ENCODE peak calls at places on chromosomes 1 and 21, in eight cellular contexts. V, D, I, F, T, R, N and P are unnamed samples.

GRCh38 chr1:172496678-172497077 is 36.3 kb upstream of the SUCO start:
- DNase-seq in V (no peak), D (peak), I (no peak), F (no peak), T (no peak), R (no peak), N (no peak), P (no peak)

GRCh38 chr1:112423207-112423606 is 27.2 kb downstream of the CTTNBP2NL start:
- DNase-seq in V (no peak), D (peak), I (no peak), F (no peak), T (no peak), R (no peak), N (no peak), P (no peak)

GRCh38 chr1:32240140-32240951 is 6.7 kb upstream of the FAM167B start:
- DNase-seq in V (peak), D (peak), I (no peak), F (no peak), T (peak), R (peak), N (peak), P (no peak)

GRCh38 chr1:192913683-192914082 is 104.8 kb downstream of the RGS2 start:
- DNase-seq in V (no peak), D (no peak), I (no peak), F (no peak), T (peak), R (no peak), N (no peak), P (no peak)

GRCh38 chr1:19033516-19033840 is 77.0 kb upstream of the IFFO2 start:
- DNase-seq in V (no peak), D (no peak), I (no peak), F (peak), T (no peak), R (no peak), N (no peak), P (no peak)

GRCh38 chr1:1537626-1538250 is 2.7 kb downstream of the TMEM240 start:
- DNase-seq in V (no peak), D (no peak), I (no peak), F (no peak), T (no peak), R (no peak), N (no peak), P (no peak)

GRCh38 chr1:230186874-230187273 is 119.8 kb downstream of the GALNT2 start:
- DNase-seq in V (peak), D (no peak), I (no peak), F (no peak), T (no peak), R (no peak), N (no peak), P (no peak)

GRCh38 chr1:85279463-85280080 is 3.1 kb upstream of the BCL10 start:
- DNase-seq in V (no peak), D (no peak), I (no peak), F (no peak), T (no peak), R (no peak), N (no peak), P (no peak)

GRCh38 chr1:6960291-6960758 is 175.1 kb downstream of the CAMTA1 start:
- DNase-seq in V (no peak), D (peak), I (no peak), F (peak), T (peak), R (peak), N (no peak), P (no peak)

GRCh38 chr1:231778009-231778719 is 151.6 kb downstream of the DISC1 start:
- DNase-seq in V (no peak), D (peak), I (no peak), F (peak), T (peak), R (peak), N (peak), P (no peak)

GRCh38 chr1:231786126-231786525 is 159.5 kb downstream of the DISC1 start:
- DNase-seq in V (no peak), D (no peak), I (no peak), F (no peak), T (no peak), R (no peak), N (no peak), P (no peak)

GRCh38 chr1:231779081-231779480 is 152.5 kb downstream of the DISC1 start:
- DNase-seq in V (no peak), D (no peak), I (no peak), F (no peak), T (no peak), R (no peak), N (no peak), P (no peak)

GRCh38 chr1:231776006-231776707 is 149.6 kb downstream of the DISC1 start:
- DNase-seq in V (no peak), D (peak), I (peak), F (peak), T (no peak), R (no peak), N (no peak), P (no peak)

GRCh38 chr1:231781887-231782286 is 155.3 kb downstream of the DISC1 start:
- DNase-seq in V (no peak), D (no peak), I (no peak), F (peak), T (no peak), R (no peak), N (no peak), P (no peak)
- H3K4me3 ChIP-seq in V (no peak), D (no peak), I (no peak), F (no peak), T (no peak), R (no peak), N (no peak), P (no peak)

DNA sequence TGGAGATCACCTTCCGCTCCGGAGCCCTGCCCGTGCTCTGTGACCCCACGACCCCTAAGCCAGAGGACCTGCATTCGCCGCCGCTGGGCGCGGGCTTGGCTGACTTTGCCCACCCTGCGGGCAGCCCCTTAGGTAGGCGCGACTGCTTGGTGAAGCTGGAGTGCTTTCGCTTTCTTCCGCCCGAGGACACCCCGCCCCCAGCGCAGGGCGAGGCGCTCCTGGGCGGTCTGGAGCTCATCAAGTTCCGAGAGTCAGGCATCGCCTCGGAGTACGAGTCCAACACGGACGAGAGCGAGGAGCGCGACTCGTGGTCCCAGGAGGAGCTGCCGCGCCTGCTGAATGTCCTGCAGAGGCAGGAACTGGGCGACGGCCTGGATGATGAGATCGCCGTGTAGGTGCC is 9.6 kb downstream of the SPATA46 start:
- DNase-seq in V (no peak), D (peak), I (no peak), F (no peak), T (no peak), R (no peak), N (no peak), P (no peak)
- H3K4me3 ChIP-seq in V (no peak), D (peak), I (no peak), F (peak), T (no peak), R (no peak), N (no peak), P (peak)

GRCh38 chr1:47442844-47443529 is 5.1 kb downstream of the FOXD2 start:
- DNase-seq in V (no peak), D (no peak), I (no peak), F (no peak), T (no peak), R (no peak), N (no peak), P (no peak)

GRCh38 chr1:47444578-47445465 is 7.0 kb downstream of the FOXD2 start:
- DNase-seq in V (no peak), D (peak), I (no peak), F (no peak), T (peak), R (no peak), N (no peak), P (no peak)

GRCh38 chr1:47443530-47444316 is 5.9 kb downstream of the FOXD2 start:
- DNase-seq in V (no peak), D (no peak), I (no peak), F (no peak), T (no peak), R (no peak), N (no peak), P (no peak)

GRCh38 chr1:47445823-47446567 is 8.2 kb downstream of the FOXD2 start:
- DNase-seq in V (no peak), D (no peak), I (no peak), F (no peak), T (no peak), R (no peak), N (no peak), P (no peak)

DNA sequence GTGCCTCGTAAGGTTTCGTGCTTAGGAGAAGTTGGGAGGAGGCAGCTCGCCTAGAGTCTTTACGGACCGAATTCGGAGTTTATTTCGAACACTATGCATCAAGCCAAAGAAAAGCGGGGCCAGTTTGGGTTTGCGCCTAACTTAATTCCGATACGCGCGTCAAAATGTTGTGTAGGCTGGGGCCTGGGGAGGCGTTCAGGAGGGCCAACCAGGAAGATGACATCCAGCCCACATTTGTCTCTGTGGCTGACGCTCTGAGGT is 6.4 kb downstream of the FOXD2 start:
- DNase-seq in V (no peak), D (no peak), I (no peak), F (no peak), T (no peak), R (no peak), N (no peak), P (no peak)
- H3K4me3 ChIP-seq in V (no peak), D (peak), I (no peak), F (no peak), T (no peak), R (peak), N (peak), P (peak)

DNA sequence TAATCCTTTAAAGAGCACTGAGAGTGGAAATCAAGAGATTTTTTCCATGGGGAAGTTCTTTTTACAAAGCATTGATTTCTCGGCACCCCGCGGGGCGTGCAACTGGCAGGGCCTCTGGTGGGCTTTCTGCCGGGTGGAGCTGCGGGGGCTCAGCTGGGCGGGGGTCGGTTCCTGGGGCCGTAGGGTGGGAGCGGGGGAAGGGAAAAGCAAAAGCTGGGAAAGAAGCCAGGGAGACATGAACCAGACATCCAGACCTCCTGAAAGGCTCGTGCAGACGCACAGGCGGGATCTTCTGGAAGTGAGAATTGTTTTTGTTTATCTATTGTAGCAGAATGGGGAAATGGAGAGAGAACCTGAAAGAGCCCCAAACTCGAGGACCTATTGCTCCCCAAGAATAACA is 235.2 kb downstream of the FAM72C start:
- DNase-seq in V (no peak), D (no peak), I (no peak), F (no peak), T (no peak), R (no peak), N (no peak), P (no peak)
- H3K4me3 ChIP-seq in V (no peak), D (peak), I (peak), F (peak), T (no peak), R (peak), N (peak), P (no peak)

GRCh38 chr1:95029532-95029931 is 43.2 kb downstream of the ALG14 start:
- DNase-seq in V (no peak), D (no peak), I (no peak), F (no peak), T (no peak), R (no peak), N (no peak), P (no peak)

GRCh38 chr1:95022527-95022926 is 50.2 kb downstream of the ALG14 start:
- DNase-seq in V (no peak), D (no peak), I (no peak), F (no peak), T (no peak), R (no peak), N (no peak), P (no peak)

GRCh38 chr1:95028954-95029353 is 43.8 kb downstream of the ALG14 start:
- DNase-seq in V (no peak), D (no peak), I (no peak), F (no peak), T (no peak), R (no peak), N (no peak), P (peak)

GRCh38 chr1:95023399-95024050 is 49.2 kb downstream of the ALG14 start:
- DNase-seq in V (no peak), D (peak), I (peak), F (peak), T (no peak), R (no peak), N (no peak), P (peak)

DNA sequence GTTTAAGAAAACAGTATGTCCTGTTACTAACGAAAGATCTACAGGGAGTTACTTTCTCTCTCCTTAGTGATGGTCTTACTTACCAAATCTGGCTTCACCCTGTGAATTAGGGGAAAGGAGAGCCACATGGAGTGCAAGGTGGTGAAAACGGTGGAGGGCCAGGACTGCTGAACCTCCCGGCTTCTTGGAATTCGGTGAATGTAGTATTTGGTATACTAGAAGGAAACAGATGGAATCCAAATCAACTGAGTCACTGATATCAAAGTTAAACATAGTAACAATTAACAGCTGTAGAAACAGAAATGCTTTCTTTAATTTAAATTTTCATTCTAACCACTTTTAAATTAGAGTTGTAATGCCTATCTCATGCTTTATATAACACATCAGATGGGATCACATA is 45.7 kb downstream of the ALG14 start:
- DNase-seq in V (no peak), D (no peak), I (no peak), F (no peak), T (no peak), R (no peak), N (no peak), P (peak)
- H3K4me3 ChIP-seq in V (no peak), D (no peak), I (no peak), F (no peak), T (no peak), R (no peak), N (no peak), P (no peak)

DNA sequence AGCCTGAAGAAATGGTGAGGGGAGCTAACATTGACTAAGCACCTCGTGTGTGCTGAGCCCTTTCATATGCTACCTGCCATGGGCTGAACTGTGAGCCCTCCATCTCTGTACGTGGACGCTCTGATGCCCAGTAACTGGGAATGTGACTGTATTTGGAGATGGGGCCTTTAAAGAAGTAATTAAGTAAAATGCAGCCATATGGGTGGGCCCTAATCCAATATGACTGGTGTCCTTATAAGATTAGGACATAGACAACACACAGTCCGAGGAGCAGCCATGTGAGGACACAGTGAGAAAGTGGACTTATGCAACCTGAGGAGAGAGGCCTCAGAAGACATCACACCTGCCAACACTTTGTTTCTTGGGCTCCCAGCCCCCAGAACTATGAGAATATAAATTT is 92.7 kb upstream of the ATP1B1 start:
- DNase-seq in V (no peak), D (no peak), I (no peak), F (no peak), T (no peak), R (no peak), N (no peak), P (no peak)
- H3K4me3 ChIP-seq in V (no peak), D (no peak), I (no peak), F (no peak), T (no peak), R (no peak), N (no peak), P (no peak)

GRCh38 chr1:183841950-183842816 is 37.3 kb downstream of the RGL1 start:
- DNase-seq in V (peak), D (peak), I (peak), F (peak), T (no peak), R (peak), N (no peak), P (no peak)
- H3K4me3 ChIP-seq in V (no peak), D (peak), I (no peak), F (no peak), T (no peak), R (peak), N (no peak), P (peak)

GRCh38 chr1:152836881-152837280 is 5.8 kb upstream of the LCE6A start:
- DNase-seq in V (no peak), D (no peak), I (no peak), F (peak), T (no peak), R (no peak), N (no peak), P (no peak)
- H3K4me3 ChIP-seq in V (no peak), D (no peak), I (no peak), F (no peak), T (no peak), R (no peak), N (no peak), P (no peak)

DNA sequence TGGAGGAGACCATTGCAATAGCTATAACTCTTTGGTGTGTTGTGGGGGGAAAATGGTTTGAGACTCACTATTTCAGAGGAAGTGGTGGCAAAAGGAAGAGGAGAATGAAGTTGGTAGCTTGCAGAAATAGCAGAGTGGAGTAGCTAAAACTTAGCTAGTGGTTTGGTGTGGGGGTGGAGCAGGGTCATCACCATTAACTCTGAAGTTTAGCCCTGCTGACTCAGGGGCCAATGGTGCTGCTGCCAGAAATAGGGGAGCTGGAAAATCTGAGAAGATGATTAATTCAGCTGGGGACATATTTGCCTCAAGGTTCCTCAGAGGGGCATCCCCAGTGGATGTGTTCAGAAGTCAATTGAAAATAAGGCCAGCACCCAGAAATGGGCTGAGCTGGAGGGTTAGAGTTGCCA is 65.4 kb downstream of the RUNX1 start:
- DNase-seq in V (peak), D (peak), I (no peak), F (peak), T (no peak), R (no peak), N (no peak), P (no peak)
- H3K4me3 ChIP-seq in V (peak), D (peak), I (no peak), F (no peak), T (no peak), R (no peak), N (no peak), P (no peak)

DNA sequence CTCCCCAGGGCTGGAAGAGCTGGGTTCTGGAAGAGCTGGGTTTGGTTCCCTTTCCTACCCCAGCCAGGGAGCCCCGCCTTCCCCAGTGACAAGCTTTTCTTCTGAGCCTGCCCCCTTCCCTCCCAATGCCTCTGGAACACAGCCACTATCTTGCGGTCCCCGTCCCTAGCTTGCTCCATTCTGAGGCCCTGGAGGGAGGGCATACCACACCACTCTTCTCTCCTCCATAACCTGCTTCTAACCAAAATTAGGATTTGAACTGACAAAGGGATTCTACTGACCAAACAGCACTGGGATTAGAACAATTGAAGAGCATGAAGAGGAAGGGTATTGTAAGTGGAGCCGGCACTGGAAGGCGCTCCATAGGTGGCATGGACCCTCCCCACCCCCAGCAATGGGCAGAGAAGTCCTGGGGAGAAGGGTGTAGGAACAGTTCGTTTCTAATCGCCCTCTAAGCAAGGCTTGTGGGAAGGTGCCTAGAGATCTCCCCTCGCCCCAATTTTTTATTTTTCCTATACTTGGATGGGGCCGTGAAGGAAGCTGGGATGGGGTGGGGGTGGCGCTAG is 690 bp downstream of the C1orf216 start:
- DNase-seq in V (no peak), D (peak), I (no peak), F (peak), T (peak), R (peak), N (peak), P (no peak)
- H3K4me3 ChIP-seq in V (peak), D (peak), I (peak), F (peak), T (peak), R (peak), N (peak), P (peak)